ENCODE peak calls at places on chromosome 2, in four cellular contexts. U, Q, E and L are unnamed samples.

GRCh38 chr2:39524061-39524460 is 87.0 kb upstream of the MAP4K3 start:
- DNase-seq in U (no peak), E (no peak), Q (no peak), L (no peak)

GRCh38 chr2:27182346-27182745 is 29.5 kb upstream of the ATRAID start:
- DNase-seq in Q (no peak), E (no peak), U (no peak), L (no peak)

GRCh38 chr2:237661799-237662328 is 34.5 kb downstream of the LRRFIP1 start:
- DNase-seq in E (no peak), Q (no peak), U (no peak), L (no peak)

GRCh38 chr2:23436346-23437099 is 51.5 kb downstream of the KLHL29 start:
- DNase-seq in U (no peak), E (no peak), Q (no peak), L (no peak)

GRCh38 chr2:56483081-56483480 is 299.3 kb downstream of the CCDC85A start:
- DNase-seq in U (no peak), E (no peak), Q (no peak), L (no peak)

GRCh38 chr2:16900405-16901025 is 234.9 kb upstream of the CYRIA start:
- DNase-seq in U (peak), Q (peak), E (no peak), L (no peak)

GRCh38 chr2:231015462-231015861 is 19.5 kb downstream of the SPATA3 start:
- DNase-seq in E (no peak), Q (no peak), U (no peak), L (no peak)

GRCh38 chr2:85707304-85707703 is 13.1 kb downstream of the GNLY start:
- DNase-seq in U (peak), E (peak), Q (peak), L (peak)

GRCh38 chr2:221571391-221572179 is 519 bp downstream of the EPHA4 start:
- DNase-seq in E (no peak), Q (no peak), U (no peak), L (peak)

GRCh38 chr2:218146056-218146455 is 20.2 kb downstream of the CXCR2 start:
- DNase-seq in E (no peak), Q (no peak), U (no peak), L (no peak)

GRCh38 chr2:120452945-120453634 is 107.2 kb downstream of the INHBB start:
- DNase-seq in E (no peak), Q (no peak), U (no peak), L (no peak)

GRCh38 chr2:109222422-109222821 is 93.4 kb downstream of the SH3RF3 start:
- DNase-seq in E (no peak), U (no peak), Q (no peak), L (no peak)
- TF ChIP-seq SP1 in E (no peak), U (no peak), Q (no peak), L (no peak)

GRCh38 chr2:239225456-239225855 is 175.4 kb downstream of the HDAC4 start:
- DNase-seq in Q (no peak), U (no peak), E (no peak), L (no peak)

GRCh38 chr2:239227661-239228371 is 173.0 kb downstream of the HDAC4 start:
- DNase-seq in E (no peak), U (no peak), Q (no peak), L (no peak)

GRCh38 chr2:239227111-239227581 is 173.7 kb downstream of the HDAC4 start:
- DNase-seq in U (no peak), E (no peak), Q (no peak), L (no peak)

GRCh38 chr2:239226677-239227076 is 174.1 kb downstream of the HDAC4 start:
- DNase-seq in U (no peak), Q (no peak), E (no peak), L (no peak)

GRCh38 chr2:239225921-239226561 is 174.8 kb downstream of the HDAC4 start:
- DNase-seq in U (no peak), E (no peak), Q (no peak), L (no peak)
- TF ChIP-seq FOXK2 in U (no peak), E (no peak), Q (no peak), L (no peak)

GRCh38 chr2:134217316-134217715 is 36.6 kb upstream of the MGAT5 start:
- DNase-seq in E (no peak), U (no peak), Q (no peak), L (no peak)

GRCh38 chr2:134218414-134218813 is 35.5 kb upstream of the MGAT5 start:
- DNase-seq in U (no peak), Q (no peak), E (no peak), L (no peak)

GRCh38 chr2:134216152-134216829 is 37.6 kb upstream of the MGAT5 start:
- DNase-seq in U (no peak), Q (no peak), E (no peak), L (no peak)

GRCh38 chr2:134218928-134219707 is 34.8 kb upstream of the MGAT5 start:
- DNase-seq in U (peak), E (no peak), Q (no peak), L (no peak)

GRCh38 chr2:134217924-134218323 is 35.9 kb upstream of the MGAT5 start:
- DNase-seq in E (no peak), Q (no peak), U (no peak), L (no peak)
- TF ChIP-seq SP1 in E (no peak), Q (no peak), U (no peak), L (no peak)

GRCh38 chr2:199382091-199382490 is 75.6 kb downstream of the SATB2 start:
- DNase-seq in U (no peak), E (no peak), Q (no peak), L (no peak)
- TF ChIP-seq FOXK2 in U (no peak), E (no peak), Q (no peak), L (no peak)

DNA sequence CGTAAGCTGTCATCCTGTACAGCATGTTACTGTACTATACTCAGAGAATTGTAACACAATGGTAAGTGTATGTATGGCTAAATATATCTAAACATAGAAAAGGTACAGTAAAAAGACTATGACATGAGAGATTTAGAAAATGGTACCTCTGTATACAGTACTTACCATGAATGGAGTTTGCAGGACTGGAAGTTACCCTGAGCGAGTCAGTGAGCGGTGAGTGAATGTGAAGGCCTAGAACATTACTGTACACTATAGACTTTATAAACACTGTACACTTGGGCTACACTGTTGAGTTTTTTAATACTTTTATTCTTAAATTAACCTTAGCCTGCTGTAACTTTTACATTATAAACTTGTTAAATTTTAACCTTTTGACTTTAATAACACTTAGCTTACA is 1.5 kb downstream of the DDX18 start:
- DNase-seq in E (no peak), Q (no peak), U (no peak), L (no peak)
- TF ChIP-seq SP1 in E (no peak), Q (no peak), U (no peak), L (no peak)

GRCh38 chr2:70127920-70128444 is 40.7 kb downstream of the PCBP1 start:
- DNase-seq in U (peak), Q (no peak), E (no peak), L (no peak)

GRCh38 chr2:70133521-70134348 is 46.5 kb downstream of the PCBP1 start:
- DNase-seq in U (peak), Q (no peak), E (no peak), L (no peak)

GRCh38 chr2:70133127-70133452 is 45.8 kb downstream of the PCBP1 start:
- DNase-seq in Q (no peak), U (no peak), E (no peak), L (no peak)

GRCh38 chr2:70132244-70133126 is 45.2 kb downstream of the PCBP1 start:
- DNase-seq in E (no peak), Q (peak), U (peak), L (no peak)
- TF ChIP-seq FOXK2 in E (no peak), Q (peak), U (peak), L (no peak)

GRCh38 chr2:106562232-106562631 is 75.1 kb downstream of the CD8B2 start:
- DNase-seq in U (no peak), E (no peak), Q (no peak), L (no peak)

GRCh38 chr2:106560773-106561172 is 73.6 kb downstream of the CD8B2 start:
- DNase-seq in Q (no peak), U (no peak), E (no peak), L (no peak)

GRCh38 chr2:106561803-106562202 is 74.6 kb downstream of the CD8B2 start:
- DNase-seq in U (no peak), E (no peak), Q (no peak), L (no peak)

GRCh38 chr2:106561356-106561755 is 74.2 kb downstream of the CD8B2 start:
- DNase-seq in E (no peak), Q (no peak), U (no peak), L (no peak)

GRCh38 chr2:106562826-106563594 is 75.8 kb downstream of the CD8B2 start:
- DNase-seq in U (no peak), Q (no peak), E (no peak), L (peak)
- TF ChIP-seq SP1 in U (no peak), Q (no peak), E (no peak), L (no peak)

GRCh38 chr2:20148411-20148810 is 76.5 kb downstream of the SDC1 start:
- DNase-seq in E (no peak), U (no peak), Q (no peak), L (no peak)

GRCh38 chr2:20150110-20150706 is 74.7 kb downstream of the SDC1 start:
- DNase-seq in U (no peak), E (no peak), Q (no peak), L (no peak)

GRCh38 chr2:20147351-20147750 is 77.6 kb downstream of the SDC1 start:
- DNase-seq in Q (no peak), U (no peak), E (no peak), L (no peak)

GRCh38 chr2:20149703-20150030 is 75.3 kb downstream of the SDC1 start:
- DNase-seq in Q (no peak), U (no peak), E (no peak), L (no peak)

GRCh38 chr2:20148841-20149702 is 75.9 kb downstream of the SDC1 start:
- DNase-seq in Q (no peak), E (no peak), U (no peak), L (no peak)
- TF ChIP-seq FOXK2 in Q (no peak), E (no peak), U (no peak), L (no peak)